ENCODE peak calls at places on chromosomes 6 and 20, in nine cellular contexts. B is heart right ventricle, W is neuronal stem cell, K is GM12865, Z is K562, N is uterus, L is neural progenitor cell, X is DND-41, C is right cardiac atrium. G is an unnamed sample.
A peak's percentile ranks its signal among the peaks of the same experiment; 100 is the strongest.

GRCh38 chr6:106789436-106790145 is 160.2 kb downstream of the QRSL1 start:
- DNase-seq in C (no peak), B (no peak), X (no peak), K (no peak), Z (no peak), N (no peak), W (no peak), L (no peak), G (no peak)

GRCh38 chr6:121647905-121648304 is 212.5 kb downstream of the GJA1 start:
- DNase-seq in Z (no peak), B (no peak), L (no peak), W (no peak), K (no peak), C (no peak), X (no peak), N (no peak), G (no peak)

GRCh38 chr6:165637591-165637990 is 25.4 kb downstream of the PDE10A start:
- DNase-seq in Z (no peak), B (no peak), C (peak; percentile 69), N (no peak), L (no peak), X (no peak), W (no peak), K (no peak), G (no peak)

GRCh38 chr6:142551145-142551811 is 249.5 kb downstream of the ADGRG6 start:
- DNase-seq in N (no peak), Z (no peak), L (peak; percentile 13), W (no peak), B (no peak), C (no peak), K (no peak), X (peak; percentile 89), G (no peak)

GRCh38 chr6:42047220-42047590 is 3.1 kb upstream of the TAF8 start:
- DNase-seq in L (no peak), W (no peak), X (no peak), C (no peak), K (no peak), Z (no peak), B (no peak), N (no peak), G (no peak)

GRCh38 chr6:47478233-47479155 is 905 bp downstream of the CD2AP start:
- DNase-seq in L (peak; percentile 38), B (no peak), K (peak; percentile 25), W (no peak), C (no peak), X (no peak), Z (peak; percentile 78), N (no peak), G (no peak)

GRCh38 chr6:45677381-45677992 is 299.8 kb upstream of the SUPT3H start:
- DNase-seq in N (peak; percentile 19), Z (no peak), X (peak; percentile 86), C (no peak), B (peak; percentile 21), W (no peak), K (peak; percentile 83), L (no peak), G (no peak)

GRCh38 chr6:158008894-158009891 is 27.5 kb downstream of the SYNJ2 start:
- DNase-seq in N (peak; percentile 59), X (peak; percentile 69), L (no peak), W (no peak), Z (no peak), B (no peak), K (peak; percentile 42), C (peak; percentile 83), G (no peak)

GRCh38 chr20:23783447-23783846 is 32.7 kb upstream of the CST1 start:
- DNase-seq in B (no peak), C (no peak), X (no peak), N (no peak), K (no peak), Z (no peak), L (no peak), W (no peak), G (no peak)

GRCh38 chr20:39829713-39830112 is 859.3 kb downstream of the MAFB start:
- DNase-seq in L (no peak), X (no peak), N (no peak), Z (no peak), C (no peak), B (no peak), K (peak; percentile 81), W (no peak), G (no peak)

GRCh38 chr6:90409700-90410099 is 113.1 kb upstream of the BACH2 start:
- DNase-seq in B (no peak), W (no peak), Z (no peak), N (no peak), C (no peak), L (no peak), K (no peak), X (no peak), G (no peak)

GRCh38 chr6:113694278-113695077 is 162.7 kb upstream of the MARCKS start:
- DNase-seq in X (no peak), W (no peak), K (no peak), L (no peak), Z (no peak), N (no peak), C (no peak), B (no peak), G (no peak)

GRCh38 chr20:61662226-61662945 is 403.3 kb downstream of the TAF4 start:
- DNase-seq in B (no peak), X (no peak), N (no peak), Z (peak; percentile 39), W (no peak), C (peak; percentile 51), L (no peak), K (no peak), G (no peak)

GRCh38 chr6:19818805-19819204 is 18.4 kb upstream of the ID4 start:
- DNase-seq in B (no peak), W (no peak), C (no peak), N (no peak), Z (no peak), K (no peak), X (no peak), L (no peak), G (no peak)

GRCh38 chr6:110484321-110484720 is 7.9 kb upstream of the SLC22A16 start:
- DNase-seq in N (no peak), X (no peak), Z (no peak), W (no peak), L (no peak), C (no peak), K (no peak), B (no peak), G (no peak)

GRCh38 chr6:95364016-95364604 is 213.2 kb upstream of the MANEA start:
- DNase-seq in X (no peak), K (peak; percentile 22), L (peak; percentile 60), W (peak; percentile 14), Z (peak; percentile 10), C (no peak), B (no peak), N (no peak), G (no peak)

GRCh38 chr6:118562959-118563358 is 14.9 kb downstream of the PLN start:
- DNase-seq in L (no peak), C (no peak), N (no peak), B (no peak), X (no peak), K (no peak), Z (no peak), W (no peak), G (no peak)

GRCh38 chr6:3835055-3835731 is 14.0 kb upstream of the FAM50B start:
- DNase-seq in K (no peak), X (no peak), Z (no peak), B (no peak), L (no peak), N (peak; percentile 46), C (peak; percentile 71), W (no peak), G (peak; percentile 45)

GRCh38 chr6:34083227-34083889 is 62.5 kb downstream of the GRM4 start:
- DNase-seq in C (no peak), N (no peak), B (no peak), X (no peak), Z (no peak), L (no peak), W (no peak), K (no peak), G (no peak)

DNA sequence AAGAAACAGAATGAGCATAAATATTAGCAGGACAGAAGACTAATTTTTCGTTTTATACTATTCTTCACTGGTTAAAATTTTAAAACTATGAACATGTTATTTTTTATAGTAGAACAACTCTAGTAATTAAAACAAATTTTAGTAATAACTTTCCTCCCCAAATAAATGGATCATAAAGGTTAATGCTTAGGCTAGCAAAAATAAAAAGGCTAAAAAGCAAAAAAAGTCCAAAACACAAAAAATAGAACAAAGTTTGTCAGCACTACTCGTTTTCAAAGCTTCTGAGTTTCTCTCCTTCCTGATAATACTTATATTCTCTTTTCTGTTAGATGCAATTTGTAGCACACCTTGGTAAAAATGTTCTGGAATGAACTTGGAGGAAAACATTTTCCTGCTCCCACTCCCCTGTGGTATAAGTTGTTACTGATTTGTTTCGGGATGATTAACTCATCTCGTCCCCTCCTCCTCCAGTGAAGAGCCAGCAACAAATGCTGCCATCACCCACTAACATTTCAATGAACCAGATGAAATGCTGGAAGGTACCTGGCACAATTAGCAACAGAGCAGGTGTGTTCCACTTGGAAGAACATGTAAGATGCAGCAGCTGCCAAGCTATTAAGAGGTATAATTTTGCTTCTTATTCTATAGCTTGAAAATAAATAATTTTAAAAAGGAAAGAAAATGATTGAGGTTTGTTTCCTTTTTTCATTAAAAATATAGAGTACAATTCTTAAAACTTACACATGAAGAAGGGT is 130.5 kb downstream of the MYB start:
- DNase-seq in Z (no peak), X (no peak), L (no peak), W (no peak), C (no peak), B (no peak), K (no peak), N (no peak), G (no peak)
- H3K4me3 ChIP-seq in Z (no peak overlapping the region), X (no peak overlapping the region), L (no peak overlapping the region), W (no peak overlapping the region), C (no peak overlapping the region), B (no peak overlapping the region), K (no peak overlapping the region), N (no peak overlapping the region), G (no peak overlapping the region)

GRCh38 chr6:13794184-13794583 is 20.2 kb downstream of the MCUR1 start:
- DNase-seq in K (peak; percentile 71), C (no peak), L (no peak), B (no peak), W (no peak), Z (no peak), N (no peak), X (peak; percentile 48), G (no peak)
- H3K4me3 ChIP-seq in K (no peak overlapping the region), C (no peak overlapping the region), L (no peak overlapping the region), B (no peak overlapping the region), W (no peak overlapping the region), Z (no peak overlapping the region), N (no peak overlapping the region), X (no peak overlapping the region), G (no peak overlapping the region)

GRCh38 chr6:21885532-21886089 is 292.1 kb downstream of the SOX4 start:
- DNase-seq in C (peak; percentile 81), B (peak; percentile 16), N (peak; percentile 29), W (no peak), L (peak; percentile 45), X (no peak), Z (no peak), K (no peak), G (no peak)
- H3K4me3 ChIP-seq in C (no peak overlapping the region), B (no peak overlapping the region), N (no peak overlapping the region), W (no peak overlapping the region), L (no peak overlapping the region), X (no peak overlapping the region), Z (no peak overlapping the region), K (no peak overlapping the region), G (no peak overlapping the region)

DNA sequence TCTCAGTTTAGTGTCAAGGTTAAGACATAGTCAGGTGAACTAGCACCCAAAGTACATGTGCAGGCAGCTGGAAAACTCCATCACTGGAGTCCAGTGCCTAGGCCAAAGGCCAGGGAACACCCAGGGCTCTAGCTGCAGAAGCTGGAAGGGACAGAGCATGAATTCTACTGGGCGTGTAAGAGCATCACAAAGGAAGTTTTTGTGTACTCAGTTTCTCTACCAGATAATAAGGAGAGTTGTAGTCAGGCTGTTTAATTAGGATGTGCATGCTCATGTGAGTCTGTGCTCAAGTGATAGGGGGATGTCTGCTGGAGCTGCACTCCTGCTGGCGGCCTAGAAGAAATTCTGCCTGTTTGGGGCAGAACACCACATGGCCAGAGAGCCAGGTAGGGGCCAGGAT is 8.1 kb downstream of the L3MBTL1 start:
- DNase-seq in L (no peak), W (no peak), K (no peak), Z (peak; percentile 62), C (no peak), B (no peak), X (no peak), N (no peak), G (no peak)
- H3K4me3 ChIP-seq in L (peak overlapping the region; percentile 54), W (peak overlapping the region; percentile 95), K (no peak overlapping the region), Z (peak overlapping the region; percentile 45), C (no peak overlapping the region), B (no peak overlapping the region), X (no peak overlapping the region), N (no peak overlapping the region), G (no peak overlapping the region)

G was measured in lung.